ENCODE peak calls at places on chromosome 4, in six cellular contexts. L is PC-3, K is right cardiac atrium, V is GM23338, R is lower lobe of right lung, F is endothelial cell of umbilical vein. Q is an unnamed sample.

GRCh38 chr4:148881860-148882643 is 439.8 kb upstream of the NR3C2 start:
- DNase-seq in V (peak; percentile 94), K (no peak), F (no peak), L (no peak), R (no peak), Q (no peak)

GRCh38 chr4:181911420-181911819 is 331.8 kb upstream of the TENM3 start:
- DNase-seq in F (no peak), L (no peak), K (no peak), R (no peak), V (no peak), Q (no peak)

GRCh38 chr4:99300934-99301333 is 10.1 kb upstream of the ADH1A start:
- DNase-seq in R (peak; percentile 71), L (peak; percentile 36), K (peak; percentile 85), V (no peak), F (no peak), Q (peak; percentile 48)

GRCh38 chr4:185201983-185202962 is 1.5 kb downstream of the CFAP97 start:
- DNase-seq in K (no peak), F (peak; percentile 44), R (no peak), L (no peak), V (peak; percentile 51), Q (no peak)

GRCh38 chr4:143355540-143356217 is 19.0 kb downstream of the GAB1 start:
- DNase-seq in K (no peak), L (peak; percentile 49), R (no peak), F (no peak), V (peak; percentile 66), Q (peak; percentile 91)

GRCh38 chr4:45530498-45530897 is 593.4 kb downstream of the GABRG1 start:
- DNase-seq in L (no peak), K (peak; percentile 41), F (no peak), V (no peak), R (no peak), Q (no peak)

GRCh38 chr4:128145727-128146126 is 84.6 kb downstream of the LARP1B start:
- DNase-seq in V (no peak), L (no peak), F (no peak), R (no peak), K (no peak), Q (no peak)

GRCh38 chr4:38298868-38299713 is 338.9 kb downstream of the PTTG2 start:
- DNase-seq in V (no peak), K (no peak), F (no peak), R (no peak), L (no peak), Q (no peak)

GRCh38 chr4:46886711-46887110 is 22.3 kb downstream of the COX7B2 start:
- DNase-seq in R (no peak), V (no peak), F (peak; percentile 4), K (no peak), L (peak; percentile 38), Q (no peak)

GRCh38 chr4:142815834-142816233 is 30.3 kb downstream of the INPP4B start:
- DNase-seq in R (no peak), L (peak; percentile 62), F (no peak), V (no peak), K (no peak), Q (peak; percentile 44)

GRCh38 chr4:120446051-120446567 is 379.5 kb upstream of the MAD2L1 start:
- DNase-seq in V (no peak), F (no peak), K (no peak), R (no peak), L (no peak), Q (no peak)

GRCh38 chr4:148315049-148315448 is 127.2 kb downstream of the NR3C2 start:
- DNase-seq in L (peak; percentile 31), V (no peak), R (no peak), K (no peak), F (no peak), Q (peak; percentile 4)

GRCh38 chr4:22787753-22788389 is 95.1 kb downstream of the GBA3 start:
- DNase-seq in V (no peak), F (no peak), R (no peak), K (no peak), L (no peak), Q (no peak)

GRCh38 chr4:1055721-1056590 is 44.5 kb downstream of the FGFRL1 start:
- DNase-seq in F (no peak), V (peak; percentile 66), K (peak; percentile 68), L (no peak), R (no peak), Q (no peak)

GRCh38 chr4:7647211-7647931 is 212.6 kb upstream of the PSAPL1 start:
- DNase-seq in L (no peak), V (no peak), R (peak; percentile 24), F (no peak), K (no peak), Q (no peak)

GRCh38 chr4:184815046-184815877 is 10.5 kb downstream of the ACSL1 start:
- DNase-seq in L (peak; percentile 72), F (peak; percentile 39), R (peak; percentile 84), K (peak; percentile 80), V (no peak), Q (peak; percentile 94)

GRCh38 chr4:23149815-23150214 is 457.1 kb downstream of the GBA3 start:
- DNase-seq in R (no peak), L (no peak), F (no peak), V (no peak), K (no peak), Q (no peak)

GRCh38 chr4:163866728-163867313 is 372.3 kb downstream of the TMA16 start:
- DNase-seq in V (no peak), F (no peak), K (no peak), R (no peak), L (peak; percentile 61), Q (peak; percentile 93)

GRCh38 chr4:170243662-170244288 is 154.0 kb upstream of the AADAT start:
- DNase-seq in L (no peak), F (no peak), K (no peak), V (peak; percentile 4), R (no peak), Q (peak; percentile 81)

GRCh38 chr4:46508216-46508615 is 118.3 kb upstream of the GABRA2 start:
- DNase-seq in K (no peak), F (no peak), R (no peak), L (peak; percentile 85), V (no peak), Q (peak; percentile 72)

GRCh38 chr4:120874792-120875774 is 47.4 kb downstream of the PRDM5 start:
- DNase-seq in R (no peak), V (peak; percentile 20), F (no peak), K (no peak), L (no peak), Q (no peak)

GRCh38 chr4:82739292-82740190 is 59.1 kb downstream of the SCD5 start:
- DNase-seq in L (peak; percentile 77), K (peak; percentile 88), R (peak; percentile 80), V (peak; percentile 85), F (peak; percentile 82), Q (no peak)

GRCh38 chr4:160546201-160546600 is 1443.3 kb downstream of the RAPGEF2 start:
- DNase-seq in F (no peak), L (no peak), V (no peak), R (no peak), K (no peak), Q (peak; percentile 1)

GRCh38 chr4:102454981-102455690 is 46.0 kb upstream of the NFKB1 start:
- DNase-seq in K (no peak), F (no peak), R (no peak), L (no peak), V (no peak), Q (no peak)

GRCh38 chr4:151458148-151458547 is 49.2 kb downstream of the FHIP1A start:
- DNase-seq in K (no peak), F (no peak), V (no peak), R (no peak), L (no peak), Q (no peak)

GRCh38 chr4:37802068-37802666 is 24.3 kb upstream of the PGM2 start:
- DNase-seq in K (no peak), V (peak; percentile 79), F (peak; percentile 73), R (peak; percentile 60), L (peak; percentile 84), Q (peak; percentile 74)

GRCh38 chr4:169620846-169621228 is 459 bp downstream of the CLCN3 start:
- DNase-seq in V (peak; percentile 36), R (no peak), F (peak; percentile 64), K (no peak), L (peak; percentile 10), Q (no peak)

GRCh38 chr4:7044415-7044930 is 1.3 kb downstream of the TADA2B start:
- DNase-seq in K (no peak), V (no peak), F (no peak), L (no peak), R (no peak), Q (no peak)

GRCh38 chr4:16866974-16867373 is 31.5 kb downstream of the LDB2 start:
- DNase-seq in R (no peak), K (no peak), V (no peak), L (no peak), F (no peak), Q (no peak)

GRCh38 chr4:7505116-7505900 is 70.6 kb upstream of the PSAPL1 start:
- DNase-seq in L (no peak), F (no peak), V (no peak), K (no peak), R (no peak), Q (no peak)

GRCh38 chr4:53015681-53016080 is 153.6 kb downstream of the RASL11B start:
- DNase-seq in K (no peak), R (no peak), V (peak; percentile 74), L (peak; percentile 53), F (peak; percentile 81), Q (no peak)

GRCh38 chr4:11790230-11790629 is 361.5 kb upstream of the HS3ST1 start:
- DNase-seq in F (no peak), V (no peak), K (no peak), L (no peak), R (no peak), Q (peak; percentile 39)

GRCh38 chr4:1337376-1337831 is 9.6 kb upstream of the UVSSA start:
- DNase-seq in F (no peak), L (peak; percentile 52), V (no peak), R (no peak), K (peak; percentile 42), Q (peak; percentile 8)

GRCh38 chr4:155430895-155431467 is 54.2 kb upstream of the MAP9 start:
- DNase-seq in K (no peak), F (no peak), R (no peak), V (no peak), L (no peak), Q (no peak)
- H3K27me3 ChIP-seq in K (no peaks in the 10 kb centered on the region), F (no peaks in the 10 kb centered on the region), R (no peaks in the 10 kb centered on the region), V (peaks cover 91% of the 10 kb centered on the region), L (no peaks in the 10 kb centered on the region), Q (no peaks in the 10 kb centered on the region)

GRCh38 chr4:108450236-108450898 is 170.0 kb upstream of the RPL34 start:
- DNase-seq in R (no peak), K (no peak), F (no peak), L (no peak), V (no peak), Q (no peak)
- H3K27me3 ChIP-seq in R (no peaks in the 10 kb centered on the region), K (no peaks in the 10 kb centered on the region), F (no peaks in the 10 kb centered on the region), L (no peaks in the 10 kb centered on the region), V (no peaks in the 10 kb centered on the region), Q (peaks cover 34% of the 10 kb centered on the region)

GRCh38 chr4:8886625-8887406 is 15.2 kb upstream of the HMX1 start:
- DNase-seq in L (peak; percentile 2), R (no peak), V (no peak), F (no peak), K (peak; percentile 9), Q (no peak)
- H3K27me3 ChIP-seq in L (peaks cover 33% of the 10 kb centered on the region), R (peaks cover 55% of the 10 kb centered on the region), V (peaks cover 90% of the 10 kb centered on the region), F (peaks cover 23% of the 10 kb centered on the region), K (no peaks in the 10 kb centered on the region), Q (peaks cover 30% of the 10 kb centered on the region)

DNA sequence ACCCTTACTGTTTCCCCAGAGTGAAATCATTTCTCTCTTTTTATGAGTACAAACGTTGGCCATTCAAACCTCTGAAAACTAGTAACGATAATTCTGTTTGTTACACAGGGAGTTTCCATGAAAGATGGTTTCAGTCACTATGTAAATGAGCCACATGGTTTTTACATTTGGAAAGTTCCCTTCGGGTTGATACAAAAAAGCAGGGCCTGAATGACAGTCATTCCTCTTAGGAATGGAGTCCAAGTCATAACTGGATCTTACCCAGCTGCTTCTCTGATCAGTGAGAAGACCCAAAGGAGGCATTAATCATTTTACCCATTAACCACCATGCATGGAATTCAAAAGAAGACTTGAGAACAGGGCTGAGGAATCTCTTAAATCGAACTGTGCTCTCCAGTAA is 3.4 kb downstream of the SOWAHB start:
- DNase-seq in K (no peak), V (no peak), L (no peak), F (no peak), R (no peak), Q (no peak)
- H3K27me3 ChIP-seq in K (no peaks in the 10 kb centered on the region), V (peaks cover 57% of the 10 kb centered on the region), L (no peaks in the 10 kb centered on the region), F (peaks cover 32% of the 10 kb centered on the region), R (peaks cover 33% of the 10 kb centered on the region), Q (peaks cover 79% of the 10 kb centered on the region)